ENCODE peak calls at places on chromosomes 11 and 22, in seven cellular contexts. W is NT2/D1; S is A549; A is stimulated activated CD8-positive, alpha-beta memory T cell treated with anti-CD3 and anti-CD28 coated beads, Interleukin-12 subunit alpha, Interleukin-12 subunit beta, amount 100 ng/mL, for 4 hours; X is AG09319; I is T1000; F is nucleus accumbens. Z is an unnamed sample.

GRCh38 chr11:65003282-65003681 is 6.5 kb upstream of the BATF2 start:
- DNase-seq in S (no peak), X (no peak), I (no peak), W (no peak), F (no peak), A (no peak), Z (no peak)

GRCh38 chr11:33534575-33534974 is 166.1 kb downstream of the C11orf91 start:
- DNase-seq in A (no peak), F (no peak), X (no peak), S (no peak), W (no peak), I (no peak), Z (no peak)

GRCh38 chr11:110715541-110715940 is 3.3 kb upstream of the ARHGAP20 start:
- DNase-seq in W (no peak), S (no peak), F (no peak), A (no peak), X (no peak), I (no peak), Z (peak; percentile 50)

GRCh38 chr11:121318848-121319834 is 26.6 kb downstream of the SC5D start:
- DNase-seq in X (no peak), F (no peak), I (no peak), A (no peak), W (no peak), S (peak; percentile 26), Z (peak; percentile 8)

GRCh38 chr11:34308821-34309585 is 48.8 kb downstream of the ABTB2 start:
- DNase-seq in I (no peak), A (no peak), W (no peak), X (no peak), F (no peak), S (peak; percentile 31), Z (no peak)

GRCh38 chr11:123544631-123545375 is 109.6 kb downstream of the SCN3B start:
- DNase-seq in S (no peak), F (peak; percentile 23), A (no peak), W (no peak), X (no peak), I (no peak), Z (no peak)

GRCh38 chr11:96112192-96113099 is 188.5 kb upstream of the MTMR2 start:
- DNase-seq in W (no peak), X (no peak), F (no peak), A (no peak), I (no peak), S (no peak), Z (no peak)

GRCh38 chr22:23066200-23067022 is 3.9 kb upstream of the GNAZ start:
- DNase-seq in W (no peak), S (no peak), A (no peak), I (no peak), F (no peak), X (no peak), Z (no peak)

GRCh38 chr11:79570104-79570503 is 129.3 kb upstream of the TENM4 start:
- DNase-seq in X (no peak), W (no peak), S (no peak), F (no peak), I (no peak), A (no peak), Z (no peak)

GRCh38 chr11:45383229-45383628 is 97.1 kb upstream of the SYT13 start:
- DNase-seq in W (no peak), A (no peak), X (no peak), S (no peak), F (no peak), I (no peak), Z (no peak)

GRCh38 chr11:134343646-134344045 is 11.9 kb downstream of the GLB1L2 start:
- DNase-seq in I (no peak), F (no peak), W (no peak), A (no peak), X (no peak), S (no peak), Z (no peak)

Z was measured in AG04450.